ENCODE peak calls at places on chromosomes 2 and 18, in eight cellular contexts. B is HAP-1; Q is naive thymus-derived CD4-positive, alpha-beta T cell; G is pancreas; W is fibroblast of lung; K is right lobe of liver; L is GM23248; V is RWPE2. F is an unnamed sample.

GRCh38 chr2:238462782-238463396 is 36.2 kb downstream of the ASB1 start:
- DNase-seq in B (peak; percentile 54), Q (peak; percentile 52), G (no peak), W (peak; percentile 68), K (no peak), L (peak; percentile 65), V (no peak), F (no peak)

GRCh38 chr2:45851576-45852304 is 200.3 kb downstream of the PRKCE start:
- DNase-seq in B (no peak), Q (no peak), G (no peak), W (peak; percentile 58), K (no peak), L (peak; percentile 93), V (peak; percentile 75), F (no peak)

GRCh38 chr2:54704688-54705605 is 18.5 kb upstream of the EML6 start:
- DNase-seq in B (peak; percentile 45), Q (peak; percentile 47), G (no peak), W (peak; percentile 83), K (no peak), L (peak; percentile 78), V (no peak), F (no peak)

GRCh38 chr2:54208364-54209240 is 47.4 kb downstream of the TSPYL6 start:
- DNase-seq in B (no peak), Q (no peak), G (no peak), W (peak; percentile 74), K (no peak), L (peak; percentile 74), V (no peak), F (no peak)

GRCh38 chr2:155867564-155867963 is 465.0 kb downstream of the NR4A2 start:
- DNase-seq in B (no peak), Q (no peak), G (no peak), W (no peak), K (no peak), L (no peak), V (no peak), F (no peak)

GRCh38 chr2:171487803-171488259 is 34.4 kb upstream of the CYBRD1 start:
- DNase-seq in B (no peak), Q (no peak), G (no peak), W (no peak), K (peak; percentile 47), L (no peak), V (no peak), F (no peak)

GRCh38 chr2:158953926-158954763 is 14.3 kb upstream of the TANC1 start:
- DNase-seq in B (no peak), Q (no peak), G (peak; percentile 74), W (peak; percentile 94), K (peak; percentile 78), L (peak; percentile 84), V (peak; percentile 65), F (no peak)

GRCh38 chr2:150587547-150588209 is 100.2 kb upstream of the RND3 start:
- DNase-seq in B (no peak), Q (no peak), G (no peak), W (peak; percentile 52), K (no peak), L (peak; percentile 67), V (no peak), F (no peak)

GRCh38 chr18:6482198-6482977 is 67.7 kb upstream of the L3MBTL4 start:
- DNase-seq in B (no peak), Q (no peak), G (peak; percentile 41), W (peak; percentile 88), K (peak; percentile 71), L (peak; percentile 85), V (no peak), F (peak; percentile 87)

GRCh38 chr18:79876497-79876896 is 75.0 kb downstream of the SLC66A2 start:
- DNase-seq in B (no peak), Q (no peak), G (no peak), W (no peak), K (no peak), L (no peak), V (no peak), F (peak; percentile 66)

GRCh38 chr18:46152436-46152807 is 48.2 kb downstream of the HAUS1 start:
- DNase-seq in B (no peak), Q (no peak), G (no peak), W (peak; percentile 60), K (no peak), L (peak; percentile 94), V (peak; percentile 75), F (peak; percentile 36)

GRCh38 chr18:24734058-24734457 is 273.6 kb downstream of the HRH4 start:
- DNase-seq in B (peak; percentile 15), Q (no peak), G (no peak), W (peak; percentile 16), K (no peak), L (peak; percentile 50), V (no peak), F (no peak)

GRCh38 chr2:96136123-96136720 is 2.1 kb downstream of the ASTL start:
- DNase-seq in B (no peak), Q (no peak), G (no peak), W (no peak), K (no peak), L (no peak), V (no peak), F (no peak)

GRCh38 chr2:96137611-96138129 is 632 bp downstream of the ASTL start:
- DNase-seq in B (no peak), Q (no peak), G (no peak), W (no peak), K (no peak), L (no peak), V (no peak), F (no peak)

GRCh38 chr2:96134421-96134820 is 3.9 kb downstream of the ASTL start:
- DNase-seq in B (no peak), Q (no peak), G (no peak), W (no peak), K (no peak), L (no peak), V (no peak), F (no peak)

GRCh38 chr2:96135621-96136020 is 2.7 kb downstream of the ASTL start:
- DNase-seq in B (no peak), Q (no peak), G (no peak), W (no peak), K (no peak), L (no peak), V (no peak), F (no peak)

DNA sequence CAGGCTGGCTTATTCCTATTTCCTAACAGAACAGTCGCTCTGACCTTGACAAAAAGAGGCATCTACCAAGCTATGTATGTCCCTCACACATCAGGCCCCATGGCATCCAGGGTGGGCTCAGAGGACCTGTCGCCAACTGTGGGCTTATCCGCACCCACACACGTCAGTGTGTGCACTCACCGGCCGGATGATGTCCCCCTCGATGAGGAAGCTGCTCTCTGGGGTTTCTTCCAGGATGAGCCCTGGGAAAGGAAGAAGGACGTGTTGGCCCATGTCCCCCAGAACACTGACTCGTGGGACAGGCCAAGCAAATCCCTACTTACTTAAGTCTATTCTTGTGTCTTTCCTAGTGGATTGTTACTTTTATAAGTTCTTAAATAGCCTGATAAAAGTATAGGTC is 3.1 kb downstream of the ASTL start:
- DNase-seq in B (no peak), Q (no peak), G (no peak), W (no peak), K (no peak), L (no peak), V (no peak), F (no peak)
- H3K36me3 ChIP-seq in B (no peaks in the 10 kb centered on the region), Q (no peaks in the 10 kb centered on the region), G (no peaks in the 10 kb centered on the region), W (no peaks in the 10 kb centered on the region), K (no peaks in the 10 kb centered on the region), L (no peaks in the 10 kb centered on the region), V (no peaks in the 10 kb centered on the region), F (no peaks in the 10 kb centered on the region)

DNA sequence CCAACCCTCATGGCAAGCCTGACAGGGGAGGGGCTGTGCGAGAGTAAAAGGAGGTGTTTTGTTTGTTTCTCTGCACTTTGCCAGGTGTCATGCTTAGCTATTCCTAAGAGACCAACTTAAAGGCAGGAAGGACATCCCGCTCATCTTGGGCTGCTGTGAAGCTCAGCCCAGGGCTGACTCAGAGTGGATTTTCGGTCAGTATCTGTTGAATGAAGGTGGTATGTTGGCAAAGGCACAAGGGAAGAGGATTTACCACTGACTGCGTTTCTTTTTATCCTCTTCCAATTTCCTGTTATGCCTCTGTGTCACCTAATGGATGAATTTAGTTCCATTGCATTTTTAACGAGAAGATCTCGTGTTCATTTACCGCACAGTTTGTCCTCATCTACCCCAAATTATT is 18.9 kb downstream of the TRPM8 start:
- DNase-seq in B (no peak), Q (no peak), G (no peak), W (no peak), K (no peak), L (no peak), V (no peak), F (no peak)
- H3K36me3 ChIP-seq in B (no peaks in the 10 kb centered on the region), Q (no peaks in the 10 kb centered on the region), G (no peaks in the 10 kb centered on the region), W (no peaks in the 10 kb centered on the region), K (no peaks in the 10 kb centered on the region), L (no peaks in the 10 kb centered on the region), V (no peaks in the 10 kb centered on the region), F (no peaks in the 10 kb centered on the region)

GRCh38 chr18:2612996-2613395 is 41.6 kb downstream of the NDC80 start:
- DNase-seq in B (no peak), Q (no peak), G (no peak), W (peak; percentile 67), K (no peak), L (no peak), V (no peak), F (no peak)

GRCh38 chr18:2606335-2606734 is 35.0 kb downstream of the NDC80 start:
- DNase-seq in B (no peak), Q (no peak), G (no peak), W (no peak), K (no peak), L (no peak), V (no peak), F (no peak)

GRCh38 chr18:2610549-2610948 is 39.2 kb downstream of the NDC80 start:
- DNase-seq in B (no peak), Q (no peak), G (no peak), W (no peak), K (no peak), L (no peak), V (no peak), F (no peak)

DNA sequence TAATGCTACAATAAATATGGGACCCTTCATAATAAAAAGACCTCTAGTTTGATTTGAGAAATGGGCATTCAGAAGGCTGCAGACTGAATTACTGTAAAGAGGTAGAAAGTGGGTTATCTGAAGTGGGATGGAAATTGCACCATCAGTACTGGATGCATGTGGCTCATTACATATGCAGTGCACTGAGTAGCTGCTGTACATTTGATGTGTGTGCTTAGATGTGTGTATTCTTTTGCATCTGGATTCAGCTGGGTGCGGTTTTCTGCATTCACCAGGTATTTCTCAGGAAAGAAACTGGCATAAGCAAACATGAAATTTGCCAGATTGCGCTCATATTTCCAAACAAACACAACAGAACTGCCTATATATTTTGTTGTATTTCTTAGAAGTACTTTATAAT is 38.2 kb downstream of the NDC80 start:
- DNase-seq in B (no peak), Q (no peak), G (no peak), W (no peak), K (no peak), L (no peak), V (no peak), F (no peak)
- H3K36me3 ChIP-seq in B (peaks cover 91% of the 10 kb centered on the region), Q (no peaks in the 10 kb centered on the region), G (no peaks in the 10 kb centered on the region), W (peaks cover 4% of the 10 kb centered on the region), K (no peaks in the 10 kb centered on the region), L (peaks cover 3% of the 10 kb centered on the region), V (peaks cover 89% of the 10 kb centered on the region), F (no peaks in the 10 kb centered on the region)

GRCh38 chr2:97654324-97654723 is 8.5 kb downstream of the COX5B start:
- DNase-seq in B (no peak), Q (no peak), G (no peak), W (no peak), K (no peak), L (no peak), V (no peak), F (no peak)
- H3K36me3 ChIP-seq in B (peaks cover 47% of the 10 kb centered on the region), Q (peaks cover 16% of the 10 kb centered on the region), G (peaks cover 23% of the 10 kb centered on the region), W (peaks cover 29% of the 10 kb centered on the region), K (no peaks in the 10 kb centered on the region), L (peaks cover 16% of the 10 kb centered on the region), V (peaks cover 28% of the 10 kb centered on the region), F (peaks cover 62% of the 10 kb centered on the region)

F was measured in suprapubic skin.